ENCODE peak calls at places on chromosomes 4 and X, in nine cellular contexts. One of them, this sample, is unnamed.

GRCh38 chr4:169293343-169294176 is 22.8 kb upstream of the SH3RF1 start:
- DNase-seq in H1: no peak
- DNase-seq in fibroblast of lung: no peak
- DNase-seq in HepG2: no peak
- DNase-seq in HCT116: no peak
- DNase-seq in PC-3: no peak
- DNase-seq in GM23338: no peak
- DNase-seq in K562: no peak
- DNase-seq in endothelial cell of umbilical vein: no peak
- DNase-seq in this sample: no peak

GRCh38 chrX:71618303-71618721 is at the start of gene CXCR3:
- DNase-seq in PC-3: no peak
- DNase-seq in endothelial cell of umbilical vein: no peak
- DNase-seq in HCT116: no peak
- DNase-seq in H1: no peak
- DNase-seq in K562: no peak
- DNase-seq in fibroblast of lung: no peak
- DNase-seq in HepG2: no peak
- DNase-seq in GM23338: no peak
- DNase-seq in this sample: no peak

GRCh38 chrX:102345916-102346315 is 93.9 kb downstream of the NXF2B start:
- DNase-seq in fibroblast of lung: peak; percentile 34
- DNase-seq in PC-3: peak; percentile 70
- DNase-seq in K562: peak; percentile 56
- DNase-seq in GM23338: peak; percentile 75
- DNase-seq in HepG2: peak; percentile 6
- DNase-seq in endothelial cell of umbilical vein: peak; percentile 34
- DNase-seq in H1: peak; percentile 67
- DNase-seq in HCT116: no peak
- DNase-seq in this sample: peak; percentile 18

GRCh38 chr4:183591301-183591700 is 67.7 kb downstream of the RWDD4 start:
- DNase-seq in fibroblast of lung: no peak
- DNase-seq in HCT116: no peak
- DNase-seq in HepG2: no peak
- DNase-seq in H1: no peak
- DNase-seq in endothelial cell of umbilical vein: no peak
- DNase-seq in K562: no peak
- DNase-seq in GM23338: no peak
- DNase-seq in PC-3: peak; percentile 40
- DNase-seq in this sample: peak; percentile 74

GRCh38 chr4:107037188-107037587 is 1.1 kb upstream of the DKK2 start:
- DNase-seq in H1: peak; percentile 81
- DNase-seq in K562: peak; percentile 1
- DNase-seq in GM23338: peak; percentile 79
- DNase-seq in fibroblast of lung: no peak
- DNase-seq in HepG2: no peak
- DNase-seq in endothelial cell of umbilical vein: peak; percentile 43
- DNase-seq in HCT116: no peak
- DNase-seq in PC-3: peak; percentile 4
- DNase-seq in this sample: no peak

GRCh38 chr4:98658287-98659105 is at the start of gene TSPAN5:
- DNase-seq in PC-3: peak; percentile 79
- DNase-seq in K562: peak; percentile 61
- DNase-seq in GM23338: peak; percentile 93
- DNase-seq in fibroblast of lung: peak; percentile 77
- DNase-seq in HCT116: peak; percentile 64
- DNase-seq in HepG2: peak; percentile 12
- DNase-seq in endothelial cell of umbilical vein: peak; percentile 82
- DNase-seq in H1: peak; percentile 82
- DNase-seq in this sample: peak; percentile 80

GRCh38 chr4:89753601-89754066 is 83.3 kb downstream of the SNCA start:
- DNase-seq in PC-3: peak; percentile 67
- DNase-seq in HepG2: peak; percentile 30
- DNase-seq in HCT116: peak; percentile 55
- DNase-seq in fibroblast of lung: peak; percentile 98
- DNase-seq in GM23338: no peak
- DNase-seq in endothelial cell of umbilical vein: peak; percentile 96
- DNase-seq in H1: no peak
- DNase-seq in K562: no peak
- DNase-seq in this sample: peak; percentile 94

GRCh38 chr4:8665406-8666360 is 73.1 kb downstream of the CPZ start:
- DNase-seq in H1: no peak
- DNase-seq in fibroblast of lung: no peak
- DNase-seq in endothelial cell of umbilical vein: no peak
- DNase-seq in K562: no peak
- DNase-seq in HepG2: no peak
- DNase-seq in PC-3: peak; percentile 38
- DNase-seq in HCT116: no peak
- DNase-seq in GM23338: no peak
- DNase-seq in this sample: no peak

GRCh38 chr4:83629945-83630684 is 94.2 kb downstream of the GPAT3 start:
- DNase-seq in K562: peak; percentile 96
- DNase-seq in endothelial cell of umbilical vein: peak; percentile 92
- DNase-seq in fibroblast of lung: peak; percentile 68
- DNase-seq in H1: no peak
- DNase-seq in HCT116: no peak
- DNase-seq in PC-3: peak; percentile 25
- DNase-seq in GM23338: no peak
- DNase-seq in HepG2: no peak
- DNase-seq in this sample: peak; percentile 57

GRCh38 chrX:727738-728621 is 97.4 kb downstream of the SHOX start:
- DNase-seq in fibroblast of lung: no peak
- DNase-seq in GM23338: peak; percentile 83
- DNase-seq in HCT116: peak; percentile 28
- DNase-seq in HepG2: peak; percentile 9
- DNase-seq in PC-3: peak; percentile 36
- DNase-seq in K562: peak; percentile 25
- DNase-seq in endothelial cell of umbilical vein: no peak
- DNase-seq in H1: peak; percentile 85
- DNase-seq in this sample: no peak

GRCh38 chr4:19025031-19025430 is 1003.5 kb upstream of the LCORL start:
- DNase-seq in H1: no peak
- DNase-seq in fibroblast of lung: no peak
- DNase-seq in HepG2: no peak
- DNase-seq in PC-3: no peak
- DNase-seq in K562: no peak
- DNase-seq in HCT116: no peak
- DNase-seq in GM23338: no peak
- DNase-seq in endothelial cell of umbilical vein: no peak
- DNase-seq in this sample: peak; percentile 9

GRCh38 chrX:10922158-10922557 is 189.0 kb upstream of the HCCS start:
- DNase-seq in HCT116: no peak
- DNase-seq in K562: no peak
- DNase-seq in H1: no peak
- DNase-seq in fibroblast of lung: peak; percentile 81
- DNase-seq in HepG2: peak; percentile 1
- DNase-seq in PC-3: peak; percentile 90
- DNase-seq in GM23338: no peak
- DNase-seq in endothelial cell of umbilical vein: peak; percentile 84
- DNase-seq in this sample: peak; percentile 62

GRCh38 chrX:124393238-124393637 is 46.9 kb downstream of the SH2D1A start:
- DNase-seq in HepG2: no peak
- DNase-seq in HCT116: no peak
- DNase-seq in PC-3: no peak
- DNase-seq in endothelial cell of umbilical vein: no peak
- DNase-seq in H1: no peak
- DNase-seq in fibroblast of lung: no peak
- DNase-seq in GM23338: no peak
- DNase-seq in K562: no peak
- DNase-seq in this sample: no peak

GRCh38 chr4:166902941-166903340 is 331.4 kb downstream of the SPOCK3 start:
- DNase-seq in HCT116: no peak
- DNase-seq in GM23338: no peak
- DNase-seq in fibroblast of lung: no peak
- DNase-seq in endothelial cell of umbilical vein: no peak
- DNase-seq in HepG2: no peak
- DNase-seq in K562: no peak
- DNase-seq in H1: no peak
- DNase-seq in PC-3: no peak
- DNase-seq in this sample: no peak

GRCh38 chrX:87299563-87300160 is 217.9 kb upstream of the KLHL4 start:
- DNase-seq in HepG2: peak; percentile 0
- DNase-seq in H1: no peak
- DNase-seq in K562: peak; percentile 21
- DNase-seq in HCT116: no peak
- DNase-seq in endothelial cell of umbilical vein: peak; percentile 12
- DNase-seq in PC-3: peak; percentile 49
- DNase-seq in fibroblast of lung: peak; percentile 24
- DNase-seq in GM23338: peak; percentile 37
- DNase-seq in this sample: peak; percentile 1

GRCh38 chr4:121791481-121791880 is 9.6 kb upstream of the EXOSC9 start:
- DNase-seq in HCT116: no peak
- DNase-seq in HepG2: no peak
- DNase-seq in GM23338: no peak
- DNase-seq in fibroblast of lung: peak; percentile 59
- DNase-seq in K562: no peak
- DNase-seq in H1: no peak
- DNase-seq in PC-3: peak; percentile 12
- DNase-seq in endothelial cell of umbilical vein: no peak
- DNase-seq in this sample: peak; percentile 35

GRCh38 chrX:100408643-100409315 is 1.3 kb downstream of the PCDH19 start:
- DNase-seq in endothelial cell of umbilical vein: no peak
- DNase-seq in HCT116: no peak
- DNase-seq in K562: no peak
- DNase-seq in PC-3: no peak
- DNase-seq in H1: peak; percentile 56
- DNase-seq in GM23338: peak; percentile 36
- DNase-seq in HepG2: no peak
- DNase-seq in fibroblast of lung: no peak
- DNase-seq in this sample: no peak
- H3K4me3 ChIP-seq in endothelial cell of umbilical vein: no peak overlapping the region
- H3K4me3 ChIP-seq in HCT116: no peak overlapping the region
- H3K4me3 ChIP-seq in K562: no peak overlapping the region
- H3K4me3 ChIP-seq in PC-3: no peak overlapping the region
- H3K4me3 ChIP-seq in H1: peak overlapping the region; percentile 61
- H3K4me3 ChIP-seq in GM23338: peak overlapping the region; percentile 55
- H3K4me3 ChIP-seq in HepG2: no peak overlapping the region
- H3K4me3 ChIP-seq in fibroblast of lung: no peak overlapping the region
- H3K4me3 ChIP-seq in this sample: no peak overlapping the region

GRCh38 chrX:153409414-153410101 is 1.7 kb upstream of the ZFP92 start:
- DNase-seq in H1: no peak
- DNase-seq in PC-3: no peak
- DNase-seq in fibroblast of lung: no peak
- DNase-seq in K562: no peak
- DNase-seq in endothelial cell of umbilical vein: no peak
- DNase-seq in HepG2: peak; percentile 79
- DNase-seq in GM23338: no peak
- DNase-seq in HCT116: no peak
- DNase-seq in this sample: no peak

GRCh38 chrX:153410328-153410727 is 944 bp upstream of the ZFP92 start:
- DNase-seq in K562: no peak
- DNase-seq in H1: no peak
- DNase-seq in HepG2: no peak
- DNase-seq in PC-3: no peak
- DNase-seq in HCT116: no peak
- DNase-seq in fibroblast of lung: no peak
- DNase-seq in endothelial cell of umbilical vein: no peak
- DNase-seq in GM23338: no peak
- DNase-seq in this sample: no peak

GRCh38 chrX:153411988-153412574 is 809 bp downstream of the ZFP92 start:
- DNase-seq in H1: no peak
- DNase-seq in HepG2: no peak
- DNase-seq in GM23338: no peak
- DNase-seq in endothelial cell of umbilical vein: no peak
- DNase-seq in fibroblast of lung: no peak
- DNase-seq in HCT116: no peak
- DNase-seq in K562: no peak
- DNase-seq in PC-3: no peak
- DNase-seq in this sample: peak; percentile 4

GRCh38 chrX:153411255-153411987 is at the start of gene ZFP92:
- DNase-seq in HepG2: no peak
- DNase-seq in H1: peak; percentile 48
- DNase-seq in GM23338: peak; percentile 19
- DNase-seq in PC-3: no peak
- DNase-seq in endothelial cell of umbilical vein: peak; percentile 1
- DNase-seq in HCT116: no peak
- DNase-seq in fibroblast of lung: no peak
- DNase-seq in K562: peak; percentile 71
- DNase-seq in this sample: no peak

GRCh38 chrX:153410888-153411254 is 401 bp upstream of the ZFP92 start:
- DNase-seq in H1: no peak
- DNase-seq in HCT116: no peak
- DNase-seq in HepG2: no peak
- DNase-seq in K562: no peak
- DNase-seq in fibroblast of lung: no peak
- DNase-seq in GM23338: no peak
- DNase-seq in endothelial cell of umbilical vein: no peak
- DNase-seq in PC-3: no peak
- DNase-seq in this sample: no peak
- TF ChIP-seq EZH2 in H1: no peak
- TF ChIP-seq EZH2 in HCT116: no peak
- TF ChIP-seq EZH2 in HepG2: no peak
- TF ChIP-seq EZH2 in K562: no peak
- TF ChIP-seq EZH2 in fibroblast of lung: no peak
- TF ChIP-seq EZH2 in GM23338: peak; percentile 39
- TF ChIP-seq EZH2 in endothelial cell of umbilical vein: no peak
- TF ChIP-seq EZH2 in PC-3: no peak
- TF ChIP-seq EZH2 in this sample: no peak

DNA sequence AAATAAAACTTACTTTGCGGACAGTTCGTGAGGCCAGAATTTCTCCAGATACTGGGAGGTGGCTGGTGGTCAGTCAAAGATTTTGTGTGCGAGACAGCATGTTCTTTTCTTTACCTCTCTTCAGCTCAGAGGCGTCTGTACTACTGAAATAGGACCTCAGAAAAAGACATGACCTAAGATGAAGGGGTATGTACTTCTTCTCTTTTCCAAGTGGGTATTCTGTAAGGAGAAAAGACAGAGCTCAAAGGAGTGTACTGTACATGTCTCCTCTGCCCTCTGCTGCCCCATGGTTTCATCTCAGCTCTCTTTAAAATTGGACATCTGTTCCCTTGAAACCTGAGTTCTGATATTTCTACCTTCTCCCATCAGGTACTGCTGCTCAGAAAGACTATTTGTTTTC is 38.1 kb downstream of the SEPTIN11 start:
- DNase-seq in K562: no peak
- DNase-seq in PC-3: no peak
- DNase-seq in H1: no peak
- DNase-seq in GM23338: no peak
- DNase-seq in HepG2: no peak
- DNase-seq in HCT116: no peak
- DNase-seq in endothelial cell of umbilical vein: no peak
- DNase-seq in fibroblast of lung: no peak
- DNase-seq in this sample: no peak
- H3K4me3 ChIP-seq in K562: no peak overlapping the region
- H3K4me3 ChIP-seq in PC-3: no peak overlapping the region
- H3K4me3 ChIP-seq in H1: no peak overlapping the region
- H3K4me3 ChIP-seq in GM23338: no peak overlapping the region
- H3K4me3 ChIP-seq in HepG2: no peak overlapping the region
- H3K4me3 ChIP-seq in HCT116: no peak overlapping the region
- H3K4me3 ChIP-seq in endothelial cell of umbilical vein: no peak overlapping the region
- H3K4me3 ChIP-seq in fibroblast of lung: peak overlapping the region; percentile 67
- H3K4me3 ChIP-seq in this sample: no peak overlapping the region

DNA sequence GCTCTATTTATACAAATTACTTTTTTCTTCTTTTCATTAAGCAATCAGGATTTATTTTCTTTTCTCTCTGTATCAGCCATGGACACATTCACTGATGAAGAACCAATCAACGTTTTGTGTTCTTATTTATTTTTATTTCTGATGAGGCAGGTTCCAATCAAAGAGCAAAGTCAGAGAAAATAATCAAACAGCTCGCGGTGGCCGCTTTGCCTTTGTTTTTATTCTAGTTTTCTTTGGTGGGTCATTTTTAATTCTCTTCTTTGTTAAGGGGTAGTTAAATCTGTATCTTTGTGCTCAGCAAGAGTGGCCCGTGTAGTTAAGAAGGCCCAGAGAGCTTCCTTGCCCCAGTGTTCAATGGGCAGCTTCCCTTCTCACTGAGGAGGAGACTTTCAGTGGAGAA is 71.4 kb downstream of the FBXO8 start:
- DNase-seq in HCT116: no peak
- DNase-seq in K562: no peak
- DNase-seq in GM23338: no peak
- DNase-seq in fibroblast of lung: no peak
- DNase-seq in PC-3: no peak
- DNase-seq in HepG2: no peak
- DNase-seq in endothelial cell of umbilical vein: no peak
- DNase-seq in H1: no peak
- DNase-seq in this sample: no peak
- TF ChIP-seq EZH2 in HCT116: no peak
- TF ChIP-seq EZH2 in K562: no peak
- TF ChIP-seq EZH2 in GM23338: no peak
- TF ChIP-seq EZH2 in fibroblast of lung: no peak
- TF ChIP-seq EZH2 in PC-3: no peak
- TF ChIP-seq EZH2 in HepG2: no peak
- TF ChIP-seq EZH2 in endothelial cell of umbilical vein: peak; percentile 24
- TF ChIP-seq EZH2 in H1: peak; percentile 61
- TF ChIP-seq EZH2 in this sample: no peak

This sample was measured in mammary epithelial cell.